ENCODE peak calls at places on chromosomes 4 and X, in nine cellular contexts. One of them, this sample, is unnamed.

GRCh38 chr4:54099959-54100606 is at the start of gene GSX2:
- DNase-seq in LoVo: no peak
- DNase-seq in NB4: no peak
- DNase-seq in mesothelial cell of epicardium: no peak
- DNase-seq in AG09309: no peak
- DNase-seq in stimulated activated CD8-positive, alpha-beta memory T cell treated with anti-CD3 and anti-CD28 coated beads, Interleukin-15, amount 100 ng/mL, for 4 hours: no peak
- DNase-seq in C1 segment of cervical spinal cord: no peak
- DNase-seq in activated CD8-positive, alpha-beta memory T cell treated with anti-CD3 and anti-CD28 coated beads for 48 hours: no peak
- DNase-seq in progenitor cell of endocrine pancreas: no peak
- DNase-seq in this sample: no peak

GRCh38 chr4:106312377-106312776 is 3.6 kb downstream of the TBCK start:
- DNase-seq in LoVo: no peak
- DNase-seq in NB4: no peak
- DNase-seq in mesothelial cell of epicardium: no peak
- DNase-seq in AG09309: peak
- DNase-seq in stimulated activated CD8-positive, alpha-beta memory T cell treated with anti-CD3 and anti-CD28 coated beads, Interleukin-15, amount 100 ng/mL, for 4 hours: no peak
- DNase-seq in C1 segment of cervical spinal cord: no peak
- DNase-seq in activated CD8-positive, alpha-beta memory T cell treated with anti-CD3 and anti-CD28 coated beads for 48 hours: no peak
- DNase-seq in progenitor cell of endocrine pancreas: no peak
- DNase-seq in this sample: peak

GRCh38 chrX:149185087-149185486 is 320.0 kb downstream of the IDS start:
- DNase-seq in LoVo: no peak
- DNase-seq in NB4: no peak
- DNase-seq in mesothelial cell of epicardium: no peak
- DNase-seq in AG09309: no peak
- DNase-seq in stimulated activated CD8-positive, alpha-beta memory T cell treated with anti-CD3 and anti-CD28 coated beads, Interleukin-15, amount 100 ng/mL, for 4 hours: no peak
- DNase-seq in C1 segment of cervical spinal cord: no peak
- DNase-seq in activated CD8-positive, alpha-beta memory T cell treated with anti-CD3 and anti-CD28 coated beads for 48 hours: no peak
- DNase-seq in progenitor cell of endocrine pancreas: no peak
- DNase-seq in this sample: no peak

GRCh38 chrX:39682778-39683177 is 415.0 kb downstream of the BCOR start:
- DNase-seq in LoVo: no peak
- DNase-seq in NB4: peak
- DNase-seq in mesothelial cell of epicardium: no peak
- DNase-seq in AG09309: no peak
- DNase-seq in stimulated activated CD8-positive, alpha-beta memory T cell treated with anti-CD3 and anti-CD28 coated beads, Interleukin-15, amount 100 ng/mL, for 4 hours: no peak
- DNase-seq in C1 segment of cervical spinal cord: no peak
- DNase-seq in activated CD8-positive, alpha-beta memory T cell treated with anti-CD3 and anti-CD28 coated beads for 48 hours: no peak
- DNase-seq in progenitor cell of endocrine pancreas: no peak
- DNase-seq in this sample: no peak

GRCh38 chr4:38781854-38782261 is 932 bp downstream of the TLR10 start:
- DNase-seq in LoVo: no peak
- DNase-seq in NB4: no peak
- DNase-seq in mesothelial cell of epicardium: no peak
- DNase-seq in AG09309: no peak
- DNase-seq in stimulated activated CD8-positive, alpha-beta memory T cell treated with anti-CD3 and anti-CD28 coated beads, Interleukin-15, amount 100 ng/mL, for 4 hours: no peak
- DNase-seq in C1 segment of cervical spinal cord: no peak
- DNase-seq in activated CD8-positive, alpha-beta memory T cell treated with anti-CD3 and anti-CD28 coated beads for 48 hours: no peak
- DNase-seq in progenitor cell of endocrine pancreas: no peak
- DNase-seq in this sample: no peak

GRCh38 chr4:78569291-78569821 is 17.8 kb downstream of the ANXA3 start:
- DNase-seq in LoVo: peak
- DNase-seq in NB4: no peak
- DNase-seq in mesothelial cell of epicardium: no peak
- DNase-seq in AG09309: peak
- DNase-seq in stimulated activated CD8-positive, alpha-beta memory T cell treated with anti-CD3 and anti-CD28 coated beads, Interleukin-15, amount 100 ng/mL, for 4 hours: no peak
- DNase-seq in C1 segment of cervical spinal cord: no peak
- DNase-seq in activated CD8-positive, alpha-beta memory T cell treated with anti-CD3 and anti-CD28 coated beads for 48 hours: no peak
- DNase-seq in progenitor cell of endocrine pancreas: no peak
- DNase-seq in this sample: peak

GRCh38 chrX:109954333-109954732 is 48.6 kb upstream of the TMEM164 start:
- DNase-seq in LoVo: no peak
- DNase-seq in NB4: no peak
- DNase-seq in mesothelial cell of epicardium: no peak
- DNase-seq in AG09309: no peak
- DNase-seq in stimulated activated CD8-positive, alpha-beta memory T cell treated with anti-CD3 and anti-CD28 coated beads, Interleukin-15, amount 100 ng/mL, for 4 hours: no peak
- DNase-seq in C1 segment of cervical spinal cord: no peak
- DNase-seq in activated CD8-positive, alpha-beta memory T cell treated with anti-CD3 and anti-CD28 coated beads for 48 hours: no peak
- DNase-seq in progenitor cell of endocrine pancreas: no peak
- DNase-seq in this sample: no peak

GRCh38 chr4:23278845-23279244 is 586.1 kb downstream of the GBA3 start:
- DNase-seq in LoVo: no peak
- DNase-seq in NB4: no peak
- DNase-seq in mesothelial cell of epicardium: no peak
- DNase-seq in AG09309: no peak
- DNase-seq in stimulated activated CD8-positive, alpha-beta memory T cell treated with anti-CD3 and anti-CD28 coated beads, Interleukin-15, amount 100 ng/mL, for 4 hours: no peak
- DNase-seq in C1 segment of cervical spinal cord: no peak
- DNase-seq in activated CD8-positive, alpha-beta memory T cell treated with anti-CD3 and anti-CD28 coated beads for 48 hours: no peak
- DNase-seq in progenitor cell of endocrine pancreas: no peak
- DNase-seq in this sample: no peak

GRCh38 chr4:173522160-173522873 is 7.7 kb downstream of the HAND2 start:
- DNase-seq in LoVo: no peak
- DNase-seq in NB4: peak
- DNase-seq in mesothelial cell of epicardium: peak
- DNase-seq in AG09309: peak
- DNase-seq in stimulated activated CD8-positive, alpha-beta memory T cell treated with anti-CD3 and anti-CD28 coated beads, Interleukin-15, amount 100 ng/mL, for 4 hours: no peak
- DNase-seq in C1 segment of cervical spinal cord: no peak
- DNase-seq in activated CD8-positive, alpha-beta memory T cell treated with anti-CD3 and anti-CD28 coated beads for 48 hours: no peak
- DNase-seq in progenitor cell of endocrine pancreas: no peak
- DNase-seq in this sample: peak

GRCh38 chr4:27861381-27861787 is 1000.7 kb downstream of the STIM2 start:
- DNase-seq in LoVo: no peak
- DNase-seq in NB4: peak
- DNase-seq in mesothelial cell of epicardium: no peak
- DNase-seq in AG09309: peak
- DNase-seq in stimulated activated CD8-positive, alpha-beta memory T cell treated with anti-CD3 and anti-CD28 coated beads, Interleukin-15, amount 100 ng/mL, for 4 hours: no peak
- DNase-seq in C1 segment of cervical spinal cord: no peak
- DNase-seq in activated CD8-positive, alpha-beta memory T cell treated with anti-CD3 and anti-CD28 coated beads for 48 hours: no peak
- DNase-seq in progenitor cell of endocrine pancreas: no peak
- DNase-seq in this sample: no peak

GRCh38 chr4:98092833-98093439 is 50.3 kb downstream of the STPG2 start:
- DNase-seq in LoVo: peak
- DNase-seq in NB4: peak
- DNase-seq in mesothelial cell of epicardium: no peak
- DNase-seq in AG09309: no peak
- DNase-seq in stimulated activated CD8-positive, alpha-beta memory T cell treated with anti-CD3 and anti-CD28 coated beads, Interleukin-15, amount 100 ng/mL, for 4 hours: no peak
- DNase-seq in C1 segment of cervical spinal cord: no peak
- DNase-seq in activated CD8-positive, alpha-beta memory T cell treated with anti-CD3 and anti-CD28 coated beads for 48 hours: no peak
- DNase-seq in progenitor cell of endocrine pancreas: no peak
- DNase-seq in this sample: no peak

GRCh38 chr4:85544751-85545150 is 69.8 kb downstream of the ARHGAP24 start:
- DNase-seq in LoVo: no peak
- DNase-seq in NB4: no peak
- DNase-seq in mesothelial cell of epicardium: no peak
- DNase-seq in AG09309: no peak
- DNase-seq in stimulated activated CD8-positive, alpha-beta memory T cell treated with anti-CD3 and anti-CD28 coated beads, Interleukin-15, amount 100 ng/mL, for 4 hours: no peak
- DNase-seq in C1 segment of cervical spinal cord: no peak
- DNase-seq in activated CD8-positive, alpha-beta memory T cell treated with anti-CD3 and anti-CD28 coated beads for 48 hours: no peak
- DNase-seq in progenitor cell of endocrine pancreas: no peak
- DNase-seq in this sample: no peak

GRCh38 chr4:29540439-29541102 is 1179.6 kb upstream of the PCDH7 start:
- DNase-seq in LoVo: no peak
- DNase-seq in NB4: no peak
- DNase-seq in mesothelial cell of epicardium: no peak
- DNase-seq in AG09309: no peak
- DNase-seq in stimulated activated CD8-positive, alpha-beta memory T cell treated with anti-CD3 and anti-CD28 coated beads, Interleukin-15, amount 100 ng/mL, for 4 hours: no peak
- DNase-seq in C1 segment of cervical spinal cord: no peak
- DNase-seq in activated CD8-positive, alpha-beta memory T cell treated with anti-CD3 and anti-CD28 coated beads for 48 hours: no peak
- DNase-seq in progenitor cell of endocrine pancreas: no peak
- DNase-seq in this sample: no peak

GRCh38 chr4:77178560-77178959 is 21.6 kb downstream of the CCNG2 start:
- DNase-seq in LoVo: no peak
- DNase-seq in NB4: no peak
- DNase-seq in mesothelial cell of epicardium: no peak
- DNase-seq in AG09309: no peak
- DNase-seq in stimulated activated CD8-positive, alpha-beta memory T cell treated with anti-CD3 and anti-CD28 coated beads, Interleukin-15, amount 100 ng/mL, for 4 hours: no peak
- DNase-seq in C1 segment of cervical spinal cord: no peak
- DNase-seq in activated CD8-positive, alpha-beta memory T cell treated with anti-CD3 and anti-CD28 coated beads for 48 hours: no peak
- DNase-seq in progenitor cell of endocrine pancreas: no peak
- DNase-seq in this sample: no peak

GRCh38 chrX:8844157-8844556 is 43.0 kb upstream of the FAM9A start:
- DNase-seq in LoVo: no peak
- DNase-seq in NB4: no peak
- DNase-seq in mesothelial cell of epicardium: no peak
- DNase-seq in AG09309: no peak
- DNase-seq in stimulated activated CD8-positive, alpha-beta memory T cell treated with anti-CD3 and anti-CD28 coated beads, Interleukin-15, amount 100 ng/mL, for 4 hours: no peak
- DNase-seq in C1 segment of cervical spinal cord: no peak
- DNase-seq in activated CD8-positive, alpha-beta memory T cell treated with anti-CD3 and anti-CD28 coated beads for 48 hours: no peak
- DNase-seq in progenitor cell of endocrine pancreas: no peak
- DNase-seq in this sample: no peak

GRCh38 chr4:118816538-118817177 is 19.3 kb downstream of the SEC24D start:
- DNase-seq in LoVo: no peak
- DNase-seq in NB4: no peak
- DNase-seq in mesothelial cell of epicardium: no peak
- DNase-seq in AG09309: no peak
- DNase-seq in stimulated activated CD8-positive, alpha-beta memory T cell treated with anti-CD3 and anti-CD28 coated beads, Interleukin-15, amount 100 ng/mL, for 4 hours: no peak
- DNase-seq in C1 segment of cervical spinal cord: no peak
- DNase-seq in activated CD8-positive, alpha-beta memory T cell treated with anti-CD3 and anti-CD28 coated beads for 48 hours: no peak
- DNase-seq in progenitor cell of endocrine pancreas: no peak
- DNase-seq in this sample: no peak

GRCh38 chr4:25174674-25175073 is 14.4 kb upstream of the SEPSECS start:
- DNase-seq in LoVo: no peak
- DNase-seq in NB4: peak
- DNase-seq in mesothelial cell of epicardium: no peak
- DNase-seq in AG09309: no peak
- DNase-seq in stimulated activated CD8-positive, alpha-beta memory T cell treated with anti-CD3 and anti-CD28 coated beads, Interleukin-15, amount 100 ng/mL, for 4 hours: no peak
- DNase-seq in C1 segment of cervical spinal cord: no peak
- DNase-seq in activated CD8-positive, alpha-beta memory T cell treated with anti-CD3 and anti-CD28 coated beads for 48 hours: no peak
- DNase-seq in progenitor cell of endocrine pancreas: no peak
- DNase-seq in this sample: no peak

GRCh38 chr4:174828845-174829701 is at the start of gene GLRA3:
- DNase-seq in LoVo: no peak
- DNase-seq in NB4: peak
- DNase-seq in mesothelial cell of epicardium: peak
- DNase-seq in AG09309: no peak
- DNase-seq in stimulated activated CD8-positive, alpha-beta memory T cell treated with anti-CD3 and anti-CD28 coated beads, Interleukin-15, amount 100 ng/mL, for 4 hours: no peak
- DNase-seq in C1 segment of cervical spinal cord: peak
- DNase-seq in activated CD8-positive, alpha-beta memory T cell treated with anti-CD3 and anti-CD28 coated beads for 48 hours: no peak
- DNase-seq in progenitor cell of endocrine pancreas: peak
- DNase-seq in this sample: no peak

GRCh38 chrX:85004255-85004654 is 578 bp downstream of the APOOL start:
- DNase-seq in LoVo: peak
- DNase-seq in NB4: peak
- DNase-seq in mesothelial cell of epicardium: no peak
- DNase-seq in AG09309: no peak
- DNase-seq in stimulated activated CD8-positive, alpha-beta memory T cell treated with anti-CD3 and anti-CD28 coated beads, Interleukin-15, amount 100 ng/mL, for 4 hours: no peak
- DNase-seq in C1 segment of cervical spinal cord: no peak
- DNase-seq in activated CD8-positive, alpha-beta memory T cell treated with anti-CD3 and anti-CD28 coated beads for 48 hours: no peak
- DNase-seq in progenitor cell of endocrine pancreas: no peak
- DNase-seq in this sample: no peak

GRCh38 chrX:3699841-3700381 is 13.5 kb downstream of the PRKX start:
- DNase-seq in LoVo: no peak
- DNase-seq in NB4: peak
- DNase-seq in mesothelial cell of epicardium: no peak
- DNase-seq in AG09309: no peak
- DNase-seq in stimulated activated CD8-positive, alpha-beta memory T cell treated with anti-CD3 and anti-CD28 coated beads, Interleukin-15, amount 100 ng/mL, for 4 hours: no peak
- DNase-seq in C1 segment of cervical spinal cord: no peak
- DNase-seq in activated CD8-positive, alpha-beta memory T cell treated with anti-CD3 and anti-CD28 coated beads for 48 hours: no peak
- DNase-seq in progenitor cell of endocrine pancreas: no peak
- DNase-seq in this sample: no peak

GRCh38 chrX:67353651-67354370 is 190.0 kb upstream of the AR start:
- DNase-seq in LoVo: no peak
- DNase-seq in NB4: no peak
- DNase-seq in mesothelial cell of epicardium: no peak
- DNase-seq in AG09309: no peak
- DNase-seq in stimulated activated CD8-positive, alpha-beta memory T cell treated with anti-CD3 and anti-CD28 coated beads, Interleukin-15, amount 100 ng/mL, for 4 hours: no peak
- DNase-seq in C1 segment of cervical spinal cord: no peak
- DNase-seq in activated CD8-positive, alpha-beta memory T cell treated with anti-CD3 and anti-CD28 coated beads for 48 hours: no peak
- DNase-seq in progenitor cell of endocrine pancreas: no peak
- DNase-seq in this sample: no peak

GRCh38 chrX:155179343-155179997 is 36.8 kb upstream of the VBP1 start:
- DNase-seq in LoVo: no peak
- DNase-seq in NB4: peak
- DNase-seq in mesothelial cell of epicardium: no peak
- DNase-seq in AG09309: no peak
- DNase-seq in stimulated activated CD8-positive, alpha-beta memory T cell treated with anti-CD3 and anti-CD28 coated beads, Interleukin-15, amount 100 ng/mL, for 4 hours: no peak
- DNase-seq in C1 segment of cervical spinal cord: no peak
- DNase-seq in activated CD8-positive, alpha-beta memory T cell treated with anti-CD3 and anti-CD28 coated beads for 48 hours: no peak
- DNase-seq in progenitor cell of endocrine pancreas: no peak
- DNase-seq in this sample: no peak

GRCh38 chr4:182643801-182644311 is 273.3 kb downstream of the DCTD start:
- DNase-seq in LoVo: peak
- DNase-seq in NB4: no peak
- DNase-seq in mesothelial cell of epicardium: no peak
- DNase-seq in AG09309: peak
- DNase-seq in stimulated activated CD8-positive, alpha-beta memory T cell treated with anti-CD3 and anti-CD28 coated beads, Interleukin-15, amount 100 ng/mL, for 4 hours: no peak
- DNase-seq in C1 segment of cervical spinal cord: no peak
- DNase-seq in activated CD8-positive, alpha-beta memory T cell treated with anti-CD3 and anti-CD28 coated beads for 48 hours: no peak
- DNase-seq in progenitor cell of endocrine pancreas: no peak
- DNase-seq in this sample: peak

GRCh38 chrX:154333837-154334271 is 38.3 kb downstream of the TKTL1 start:
- DNase-seq in LoVo: no peak
- DNase-seq in NB4: peak
- DNase-seq in mesothelial cell of epicardium: no peak
- DNase-seq in AG09309: no peak
- DNase-seq in stimulated activated CD8-positive, alpha-beta memory T cell treated with anti-CD3 and anti-CD28 coated beads, Interleukin-15, amount 100 ng/mL, for 4 hours: no peak
- DNase-seq in C1 segment of cervical spinal cord: no peak
- DNase-seq in activated CD8-positive, alpha-beta memory T cell treated with anti-CD3 and anti-CD28 coated beads for 48 hours: no peak
- DNase-seq in progenitor cell of endocrine pancreas: no peak
- DNase-seq in this sample: no peak

GRCh38 chrX:32116047-32116446 is 1044.2 kb upstream of the FTHL17 start:
- DNase-seq in LoVo: no peak
- DNase-seq in NB4: peak
- DNase-seq in mesothelial cell of epicardium: no peak
- DNase-seq in AG09309: no peak
- DNase-seq in stimulated activated CD8-positive, alpha-beta memory T cell treated with anti-CD3 and anti-CD28 coated beads, Interleukin-15, amount 100 ng/mL, for 4 hours: no peak
- DNase-seq in C1 segment of cervical spinal cord: no peak
- DNase-seq in activated CD8-positive, alpha-beta memory T cell treated with anti-CD3 and anti-CD28 coated beads for 48 hours: no peak
- DNase-seq in progenitor cell of endocrine pancreas: no peak
- DNase-seq in this sample: no peak

GRCh38 chr4:95466791-95467190 is 82.0 kb downstream of the UNC5C start:
- DNase-seq in LoVo: peak
- DNase-seq in NB4: no peak
- DNase-seq in mesothelial cell of epicardium: no peak
- DNase-seq in AG09309: no peak
- DNase-seq in stimulated activated CD8-positive, alpha-beta memory T cell treated with anti-CD3 and anti-CD28 coated beads, Interleukin-15, amount 100 ng/mL, for 4 hours: no peak
- DNase-seq in C1 segment of cervical spinal cord: no peak
- DNase-seq in activated CD8-positive, alpha-beta memory T cell treated with anti-CD3 and anti-CD28 coated beads for 48 hours: no peak
- DNase-seq in progenitor cell of endocrine pancreas: no peak
- DNase-seq in this sample: no peak

GRCh38 chr4:173403051-173403450 is 4.1 kb upstream of the SCRG1 start:
- DNase-seq in LoVo: no peak
- DNase-seq in NB4: no peak
- DNase-seq in mesothelial cell of epicardium: no peak
- DNase-seq in AG09309: peak
- DNase-seq in stimulated activated CD8-positive, alpha-beta memory T cell treated with anti-CD3 and anti-CD28 coated beads, Interleukin-15, amount 100 ng/mL, for 4 hours: no peak
- DNase-seq in C1 segment of cervical spinal cord: no peak
- DNase-seq in activated CD8-positive, alpha-beta memory T cell treated with anti-CD3 and anti-CD28 coated beads for 48 hours: no peak
- DNase-seq in progenitor cell of endocrine pancreas: no peak
- DNase-seq in this sample: no peak

This sample was measured in AG04449.